ENCODE peak calls at places on chromosomes 4 and X, in five cellular contexts. F, Q, D, Z and I are unnamed samples.
A peak's percentile ranks its signal among the peaks of the same experiment; 100 is the strongest.

GRCh38 chrX:105552395-105552794 is 269.9 kb upstream of the NRK start:
- DNase-seq in D (no peak), Z (no peak), Q (no peak), F (peak; percentile 32), I (peak; percentile 52)

GRCh38 chrX:147763131-147763530 is 148.6 kb upstream of the FMR1 start:
- DNase-seq in Z (no peak), D (no peak), F (no peak), Q (no peak), I (no peak)

GRCh38 chr4:164012396-164013027 is 518.0 kb downstream of the TMA16 start:
- DNase-seq in D (peak; percentile 7), F (peak; percentile 70), Q (no peak), Z (no peak), I (peak; percentile 27)

GRCh38 chr4:153489856-153490558 is 23.8 kb downstream of the TMEM131L start:
- DNase-seq in D (no peak), Q (no peak), Z (no peak), F (no peak), I (no peak)

GRCh38 chr4:164136181-164136616 is 617.7 kb upstream of the SMIM31 start:
- DNase-seq in F (peak; percentile 74), Q (no peak), Z (no peak), D (no peak), I (no peak)

GRCh38 chr4:169826634-169827187 is 69.0 kb upstream of the HPF1 start:
- DNase-seq in F (no peak), Q (no peak), D (peak; percentile 51), Z (no peak), I (no peak)

GRCh38 chrX:117707948-117708743 is 408.5 kb downstream of the KLHL13 start:
- DNase-seq in D (no peak), F (no peak), Q (no peak), Z (no peak), I (no peak)

GRCh38 chrX:115452256-115452655 is 108.7 kb upstream of the PLS3 start:
- DNase-seq in F (no peak), Z (no peak), Q (no peak), D (no peak), I (no peak)

GRCh38 chrX:134520860-134521390 is 61.0 kb downstream of the HPRT1 start:
- DNase-seq in Q (peak; percentile 36), F (peak; percentile 80), D (peak; percentile 28), Z (peak; percentile 52), I (peak; percentile 30)

GRCh38 chr4:41696768-41697167 is 51.8 kb downstream of the PHOX2B start:
- DNase-seq in F (no peak), Q (no peak), Z (no peak), D (peak; percentile 71), I (no peak)

GRCh38 chr4:128452415-128452814 is 164.8 kb upstream of the PGRMC2 start:
- DNase-seq in Z (no peak), Q (no peak), D (no peak), F (no peak), I (no peak)

GRCh38 chrX:84748965-84749656 is 246.9 kb upstream of the HDX start:
- DNase-seq in Z (no peak), Q (no peak), D (no peak), F (no peak), I (no peak)

GRCh38 chrX:123860983-123861382 is 1.1 kb downstream of the XIAP start:
- DNase-seq in D (no peak), F (peak; percentile 46), Q (no peak), Z (no peak), I (no peak)

GRCh38 chr4:39446842-39447573 is 11.7 kb downstream of the RPL9 start:
- DNase-seq in Z (no peak), F (peak; percentile 60), Q (peak; percentile 36), D (peak; percentile 77), I (peak; percentile 60)

GRCh38 chrX:133561251-133561650 is 146.0 kb upstream of the GPC4 start:
- DNase-seq in Q (no peak), F (no peak), Z (no peak), D (no peak), I (no peak)

GRCh38 chr4:65670331-65671031 is at the start of gene EPHA5:
- DNase-seq in Q (peak; percentile 88), F (peak; percentile 36), D (peak; percentile 87), Z (no peak), I (peak; percentile 50)
- TF ChIP-seq CTCF in Q (no peak), F (peak; percentile 8), D (peak; percentile 45), Z (no peak), I (peak; percentile 17)

DNA sequence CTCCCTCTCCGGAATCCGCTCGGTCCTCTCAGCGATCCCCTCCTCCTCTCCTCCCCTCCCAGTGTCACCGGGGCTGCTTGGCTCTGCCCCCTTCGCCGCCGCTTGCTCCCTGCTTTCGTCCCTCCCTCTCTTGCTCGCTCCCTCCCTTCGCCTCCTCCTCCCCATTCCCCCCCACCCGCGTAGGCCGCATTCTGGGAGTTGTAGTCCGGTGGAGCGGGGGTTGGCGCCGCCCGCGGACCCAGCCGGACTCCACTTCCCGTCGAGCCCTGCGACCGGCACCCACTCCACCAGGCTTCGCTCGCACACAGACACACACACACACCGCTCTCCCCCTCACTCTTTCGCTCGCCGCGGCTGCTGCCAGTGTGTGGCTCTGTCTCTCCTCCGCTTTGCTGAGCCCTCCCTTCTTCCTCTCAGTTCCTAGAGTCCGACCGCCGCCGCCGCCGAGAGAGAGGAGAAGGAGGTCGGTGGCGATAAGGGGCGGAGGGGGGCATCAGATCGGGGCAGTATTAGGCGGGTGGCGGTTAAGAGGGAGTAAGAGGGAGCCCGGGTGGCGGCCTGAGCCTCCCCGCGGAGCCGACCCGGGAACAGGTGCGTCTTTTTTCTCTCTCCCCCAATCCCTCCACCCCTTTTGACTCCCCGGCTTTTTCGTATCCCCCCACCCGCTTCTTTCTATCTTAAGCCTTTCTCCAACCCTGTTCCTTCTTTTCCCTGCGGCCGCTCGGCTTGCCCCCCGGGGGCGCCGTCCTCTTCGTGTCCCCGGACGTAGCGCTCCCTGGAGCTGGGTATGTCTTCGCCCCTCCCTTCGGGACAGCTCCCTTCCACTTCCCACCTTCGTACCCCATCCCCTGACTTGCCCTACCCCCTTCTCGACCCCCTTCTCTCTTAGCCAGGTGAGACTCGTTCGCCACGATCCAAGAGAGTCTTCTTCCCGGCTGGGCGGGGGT is at the start of gene BCORL1:
- DNase-seq in F (peak; percentile 93), Z (peak; percentile 90), Q (peak; percentile 91), D (peak; percentile 91), I (peak; percentile 92)
- H3K27ac ChIP-seq in F (no peak within 1 kb of the TSS), Z (peak within 1 kb of the TSS; percentile 55), Q (peak within 1 kb of the TSS; percentile 88), D (peak within 1 kb of the TSS; percentile 43), I (peak within 1 kb of the TSS; percentile 41)

DNA sequence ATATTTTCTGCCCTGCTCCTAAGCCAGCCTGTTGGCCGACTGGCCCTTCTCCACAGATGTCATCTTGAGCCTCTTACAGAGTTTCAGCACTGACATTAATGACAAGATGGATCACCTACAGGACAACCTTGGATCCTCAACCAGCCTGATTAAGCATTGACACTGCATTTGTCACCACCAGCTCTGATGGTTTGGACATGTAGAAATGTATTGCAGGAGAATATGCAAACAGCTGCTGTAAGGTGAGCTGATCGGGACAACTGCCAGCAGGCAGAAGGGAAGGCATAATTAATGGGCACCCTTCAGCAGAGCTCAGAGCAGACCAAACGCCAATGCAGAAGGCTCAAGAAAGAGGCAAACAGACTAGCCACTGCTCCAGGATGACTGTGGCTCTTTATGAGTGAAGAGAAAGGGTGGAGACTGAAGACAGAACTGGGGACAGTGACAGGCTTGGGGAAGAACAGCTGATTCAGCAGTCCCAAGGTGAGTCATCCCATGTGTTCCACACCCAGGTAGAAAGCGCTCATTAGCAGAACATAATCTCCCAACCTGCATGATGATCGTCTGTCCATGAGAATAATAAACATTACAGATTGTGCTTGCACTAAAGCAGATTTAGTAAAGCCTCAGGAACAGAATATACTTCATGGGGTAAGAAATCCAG is 6.7 kb downstream of the CORIN start:
- DNase-seq in F (no peak), Z (no peak), Q (no peak), D (no peak), I (no peak)
- TF ChIP-seq CTCF in F (no peak), Z (no peak), Q (no peak), D (no peak), I (no peak)

DNA sequence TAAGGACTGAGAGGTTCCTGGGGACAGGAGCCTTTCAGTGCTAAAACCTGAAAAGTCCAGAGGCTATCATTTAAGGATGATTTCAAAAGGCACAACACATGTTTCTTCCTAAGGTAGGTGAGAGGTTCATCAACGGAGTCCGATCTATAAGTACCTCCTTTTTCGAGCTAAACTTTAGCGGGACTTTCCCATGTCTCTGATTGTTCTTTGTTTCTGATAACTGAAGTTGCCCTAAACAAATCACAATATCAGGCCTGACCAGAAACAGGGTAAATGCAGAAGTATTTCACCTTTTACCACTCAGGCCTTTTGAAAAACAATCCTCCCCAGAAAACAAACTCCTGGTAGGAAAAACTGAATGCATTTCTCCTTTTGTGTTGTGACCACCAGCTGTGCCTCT is 17.6 kb downstream of the PIR start:
- DNase-seq in Q (no peak), D (no peak), F (no peak), Z (no peak), I (no peak)
- H3K27ac ChIP-seq in Q (no peak overlapping the region), D (no peak overlapping the region), F (no peak overlapping the region), Z (no peak overlapping the region), I (no peak overlapping the region)

GRCh38 chr4:182917182-182918043 is at the start of gene DCTD:
- DNase-seq in Z (peak; percentile 56), F (peak; percentile 66), D (peak; percentile 79), Q (peak; percentile 76), I (peak; percentile 59)
- TF ChIP-seq CTCF in Z (no peak), F (peak; percentile 43), D (peak; percentile 20), Q (no peak), I (peak; percentile 44)

DNA sequence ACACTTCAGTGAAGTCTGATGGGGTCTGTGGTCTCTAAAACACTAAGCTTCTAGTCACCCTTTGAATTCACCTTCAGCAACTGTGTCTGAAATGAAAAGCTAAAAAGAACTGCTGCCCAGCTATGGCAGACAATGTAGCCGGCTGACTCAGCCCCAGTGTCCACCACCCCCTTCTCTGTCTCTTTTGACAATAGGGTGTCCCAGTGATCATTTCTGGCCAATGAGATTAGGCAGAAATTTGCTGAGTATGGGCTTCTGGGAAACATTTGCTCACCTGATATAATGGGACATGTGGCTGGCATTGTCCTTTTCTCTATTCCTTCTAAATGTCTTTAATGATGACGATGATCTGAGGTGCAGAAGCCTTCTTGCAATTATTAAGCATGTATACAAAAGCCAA is 20.6 kb downstream of the IGFBP7 start:
- DNase-seq in D (no peak), F (no peak), Z (no peak), Q (no peak), I (no peak)
- H3K27ac ChIP-seq in D (no peak overlapping the region), F (no peak overlapping the region), Z (peak overlapping the region; percentile 12), Q (no peak overlapping the region), I (no peak overlapping the region)

GRCh38 chr4:20423420-20423819 is 171.7 kb downstream of the SLIT2 start:
- DNase-seq in D (no peak), F (no peak), Z (no peak), Q (no peak), I (no peak)
- TF ChIP-seq CTCF in D (no peak), F (no peak), Z (no peak), Q (no peak), I (no peak)

DNA sequence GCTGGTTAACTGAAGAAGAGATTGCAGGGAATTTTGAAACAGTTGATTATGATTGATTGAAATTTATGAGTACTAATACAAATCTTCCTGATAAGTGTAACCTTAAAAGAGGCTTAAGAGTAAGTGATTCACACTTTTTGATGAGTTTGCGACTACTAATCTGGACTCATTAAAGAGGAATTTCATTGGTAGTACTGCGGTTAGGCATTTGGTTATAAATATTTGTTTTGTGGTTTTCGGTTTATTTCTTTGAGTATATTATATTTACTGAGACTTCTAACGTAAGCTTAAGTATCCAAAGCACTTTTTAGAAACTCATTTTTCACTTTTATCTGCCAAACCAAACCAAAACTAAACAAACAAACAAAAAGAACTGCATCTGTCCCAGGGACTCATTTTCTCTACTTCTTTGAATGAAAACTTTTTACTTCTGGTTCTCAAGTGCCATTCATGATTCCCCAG is 20.7 kb downstream of the SLIT2 start:
- DNase-seq in Z (no peak), F (peak; percentile 69), Q (no peak), D (no peak), I (no peak)
- H3K27ac ChIP-seq in Z (no peak overlapping the region), F (no peak overlapping the region), Q (no peak overlapping the region), D (no peak overlapping the region), I (no peak overlapping the region)

GRCh38 chr4:85756938-85757337 is 282.0 kb downstream of the ARHGAP24 start:
- DNase-seq in F (peak; percentile 63), Z (no peak), D (peak; percentile 6), Q (no peak), I (peak; percentile 14)
- TF ChIP-seq CTCF in F (peak; percentile 48), Z (no peak), D (peak; percentile 31), Q (no peak), I (peak; percentile 35)